ENCODE peak calls at places on chromosomes 11 and 22, in eight cellular contexts. One of them, this sample, is unnamed.

GRCh38 chr11:68338041-68338800 is 25.8 kb downstream of the LRP5 start:
- DNase-seq in HCT116: no peak
- DNase-seq in H1: no peak
- DNase-seq in endothelial cell of umbilical vein: no peak
- DNase-seq in SK-N-SH: no peak
- DNase-seq in K562: no peak
- DNase-seq in GM12878: no peak
- DNase-seq in HepG2: no peak
- DNase-seq in this sample: no peak

GRCh38 chr11:3159296-3160190 is 5.6 kb downstream of the OSBPL5 start:
- DNase-seq in HCT116: no peak
- DNase-seq in H1: no peak
- DNase-seq in endothelial cell of umbilical vein: no peak
- DNase-seq in SK-N-SH: no peak
- DNase-seq in K562: no peak
- DNase-seq in GM12878: no peak
- DNase-seq in HepG2: no peak
- DNase-seq in this sample: no peak

GRCh38 chr22:26751217-26751616 is 93.8 kb downstream of the MIAT start:
- DNase-seq in HCT116: no peak
- DNase-seq in H1: peak
- DNase-seq in endothelial cell of umbilical vein: peak
- DNase-seq in SK-N-SH: no peak
- DNase-seq in K562: no peak
- DNase-seq in GM12878: no peak
- DNase-seq in HepG2: no peak
- DNase-seq in this sample: no peak

GRCh38 chr22:47452184-47452583 is 689.7 kb downstream of the TBC1D22A start:
- DNase-seq in HCT116: peak
- DNase-seq in H1: no peak
- DNase-seq in endothelial cell of umbilical vein: no peak
- DNase-seq in SK-N-SH: peak
- DNase-seq in K562: peak
- DNase-seq in GM12878: no peak
- DNase-seq in HepG2: peak
- DNase-seq in this sample: no peak

GRCh38 chr11:29119691-29120328 is 897.0 kb downstream of the KCNA4 start:
- DNase-seq in HCT116: no peak
- DNase-seq in H1: no peak
- DNase-seq in endothelial cell of umbilical vein: peak
- DNase-seq in SK-N-SH: no peak
- DNase-seq in K562: no peak
- DNase-seq in GM12878: no peak
- DNase-seq in HepG2: no peak
- DNase-seq in this sample: no peak

GRCh38 chr11:83566948-83567347 is 280.8 kb upstream of the CCDC90B start:
- DNase-seq in HCT116: no peak
- DNase-seq in H1: no peak
- DNase-seq in endothelial cell of umbilical vein: no peak
- DNase-seq in SK-N-SH: no peak
- DNase-seq in K562: no peak
- DNase-seq in GM12878: no peak
- DNase-seq in HepG2: no peak
- DNase-seq in this sample: no peak

GRCh38 chr11:129275825-129276224 is 83.7 kb upstream of the ARHGAP32 start:
- DNase-seq in HCT116: no peak
- DNase-seq in H1: no peak
- DNase-seq in endothelial cell of umbilical vein: no peak
- DNase-seq in SK-N-SH: no peak
- DNase-seq in K562: no peak
- DNase-seq in GM12878: no peak
- DNase-seq in HepG2: no peak
- DNase-seq in this sample: no peak

GRCh38 chr22:26846645-26847044 is 189.3 kb downstream of the MIAT start:
- DNase-seq in HCT116: no peak
- DNase-seq in H1: peak
- DNase-seq in endothelial cell of umbilical vein: no peak
- DNase-seq in SK-N-SH: no peak
- DNase-seq in K562: no peak
- DNase-seq in GM12878: no peak
- DNase-seq in HepG2: no peak
- DNase-seq in this sample: no peak

GRCh38 chr11:40434941-40435340 is 1024.5 kb downstream of the LRRC4C start:
- DNase-seq in HCT116: no peak
- DNase-seq in H1: no peak
- DNase-seq in endothelial cell of umbilical vein: no peak
- DNase-seq in SK-N-SH: no peak
- DNase-seq in K562: no peak
- DNase-seq in GM12878: no peak
- DNase-seq in HepG2: no peak
- DNase-seq in this sample: no peak

GRCh38 chr11:114075891-114076441 is 16.5 kb downstream of the ZBTB16 start:
- DNase-seq in HCT116: peak
- DNase-seq in H1: peak
- DNase-seq in endothelial cell of umbilical vein: peak
- DNase-seq in SK-N-SH: peak
- DNase-seq in K562: peak
- DNase-seq in GM12878: no peak
- DNase-seq in HepG2: peak
- DNase-seq in this sample: no peak

GRCh38 chr22:25172153-25172552 is 27.5 kb upstream of the CRYBB3 start:
- DNase-seq in HCT116: peak
- DNase-seq in H1: no peak
- DNase-seq in endothelial cell of umbilical vein: peak
- DNase-seq in SK-N-SH: peak
- DNase-seq in K562: no peak
- DNase-seq in GM12878: no peak
- DNase-seq in HepG2: peak
- DNase-seq in this sample: no peak

GRCh38 chr11:99555506-99555905 is 534.8 kb downstream of the CNTN5 start:
- DNase-seq in HCT116: no peak
- DNase-seq in H1: no peak
- DNase-seq in endothelial cell of umbilical vein: no peak
- DNase-seq in SK-N-SH: no peak
- DNase-seq in K562: no peak
- DNase-seq in GM12878: no peak
- DNase-seq in HepG2: no peak
- DNase-seq in this sample: no peak

GRCh38 chr11:10418259-10418949 is 36.7 kb upstream of the AMPD3 start:
- DNase-seq in HCT116: no peak
- DNase-seq in H1: no peak
- DNase-seq in endothelial cell of umbilical vein: no peak
- DNase-seq in SK-N-SH: no peak
- DNase-seq in K562: no peak
- DNase-seq in GM12878: no peak
- DNase-seq in HepG2: no peak
- DNase-seq in this sample: no peak

GRCh38 chr11:74744277-74744676 is 4.4 kb upstream of the RNF169 start:
- DNase-seq in HCT116: no peak
- DNase-seq in H1: no peak
- DNase-seq in endothelial cell of umbilical vein: peak
- DNase-seq in SK-N-SH: no peak
- DNase-seq in K562: no peak
- DNase-seq in GM12878: no peak
- DNase-seq in HepG2: no peak
- DNase-seq in this sample: no peak

GRCh38 chr22:36435516-36436415 is 45.7 kb downstream of the TXN2 start:
- DNase-seq in HCT116: no peak
- DNase-seq in H1: peak
- DNase-seq in endothelial cell of umbilical vein: no peak
- DNase-seq in SK-N-SH: no peak
- DNase-seq in K562: no peak
- DNase-seq in GM12878: peak
- DNase-seq in HepG2: peak
- DNase-seq in this sample: no peak

GRCh38 chr11:3162410-3163240 is 2.5 kb downstream of the OSBPL5 start:
- DNase-seq in HCT116: no peak
- DNase-seq in H1: no peak
- DNase-seq in endothelial cell of umbilical vein: no peak
- DNase-seq in SK-N-SH: no peak
- DNase-seq in K562: no peak
- DNase-seq in GM12878: no peak
- DNase-seq in HepG2: no peak
- DNase-seq in this sample: no peak

DNA sequence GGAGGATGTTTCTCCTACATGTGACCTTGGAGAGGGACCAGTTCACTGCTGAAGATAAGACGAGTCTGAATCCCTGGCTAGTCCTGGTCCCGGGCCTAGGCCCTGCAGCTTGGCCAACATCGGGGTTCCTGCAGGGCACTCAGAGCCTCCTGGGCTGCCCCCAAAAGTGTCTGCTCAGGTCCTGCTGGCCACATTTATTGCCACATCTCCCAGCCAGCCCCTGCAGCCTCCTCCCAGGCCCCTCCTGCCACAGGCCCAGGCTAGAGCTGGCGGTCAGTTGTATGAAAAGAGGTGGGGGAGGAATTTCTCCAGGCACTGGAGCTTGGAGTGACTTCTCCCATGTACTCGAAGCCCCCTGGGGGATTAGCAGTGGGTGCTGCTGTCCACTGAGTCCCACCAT is 56.5 kb upstream of the PPARA start:
- DNase-seq in HCT116: no peak
- DNase-seq in H1: no peak
- DNase-seq in endothelial cell of umbilical vein: no peak
- DNase-seq in SK-N-SH: no peak
- DNase-seq in K562: no peak
- DNase-seq in GM12878: no peak
- DNase-seq in HepG2: no peak
- DNase-seq in this sample: no peak
- H3K9ac ChIP-seq in HCT116: no peak
- H3K9ac ChIP-seq in H1: no peak
- H3K9ac ChIP-seq in endothelial cell of umbilical vein: no peak
- H3K9ac ChIP-seq in SK-N-SH: peak
- H3K9ac ChIP-seq in K562: no peak
- H3K9ac ChIP-seq in GM12878: no peak
- H3K9ac ChIP-seq in HepG2: no peak
- H3K9ac ChIP-seq in this sample: no peak

GRCh38 chr11:76709756-76710155 is 39.2 kb upstream of the LRRC32 start:
- DNase-seq in HCT116: no peak
- DNase-seq in H1: no peak
- DNase-seq in endothelial cell of umbilical vein: no peak
- DNase-seq in SK-N-SH: no peak
- DNase-seq in K562: no peak
- DNase-seq in GM12878: no peak
- DNase-seq in HepG2: no peak
- DNase-seq in this sample: no peak

GRCh38 chr11:76712125-76712524 is 41.6 kb upstream of the LRRC32 start:
- DNase-seq in HCT116: no peak
- DNase-seq in H1: no peak
- DNase-seq in endothelial cell of umbilical vein: no peak
- DNase-seq in SK-N-SH: no peak
- DNase-seq in K562: no peak
- DNase-seq in GM12878: no peak
- DNase-seq in HepG2: no peak
- DNase-seq in this sample: no peak

GRCh38 chr11:76707293-76707825 is 36.8 kb upstream of the LRRC32 start:
- DNase-seq in HCT116: no peak
- DNase-seq in H1: no peak
- DNase-seq in endothelial cell of umbilical vein: no peak
- DNase-seq in SK-N-SH: no peak
- DNase-seq in K562: no peak
- DNase-seq in GM12878: no peak
- DNase-seq in HepG2: no peak
- DNase-seq in this sample: no peak

GRCh38 chr11:76706667-76707066 is 36.1 kb upstream of the LRRC32 start:
- DNase-seq in HCT116: no peak
- DNase-seq in H1: no peak
- DNase-seq in endothelial cell of umbilical vein: no peak
- DNase-seq in SK-N-SH: no peak
- DNase-seq in K562: no peak
- DNase-seq in GM12878: no peak
- DNase-seq in HepG2: no peak
- DNase-seq in this sample: no peak

GRCh38 chr11:76709259-76709658 is 38.7 kb upstream of the LRRC32 start:
- DNase-seq in HCT116: no peak
- DNase-seq in H1: no peak
- DNase-seq in endothelial cell of umbilical vein: no peak
- DNase-seq in SK-N-SH: no peak
- DNase-seq in K562: no peak
- DNase-seq in GM12878: no peak
- DNase-seq in HepG2: no peak
- DNase-seq in this sample: no peak
- H3K27ac ChIP-seq in HCT116: no peak
- H3K27ac ChIP-seq in H1: no peak
- H3K27ac ChIP-seq in endothelial cell of umbilical vein: no peak
- H3K27ac ChIP-seq in SK-N-SH: no peak
- H3K27ac ChIP-seq in K562: no peak
- H3K27ac ChIP-seq in GM12878: no peak
- H3K27ac ChIP-seq in HepG2: no peak
- H3K27ac ChIP-seq in this sample: no peak

GRCh38 chr11:65593518-65594414 is 1.8 kb downstream of the KCNK7 start:
- DNase-seq in HCT116: no peak
- DNase-seq in H1: no peak
- DNase-seq in endothelial cell of umbilical vein: peak
- DNase-seq in SK-N-SH: peak
- DNase-seq in K562: peak
- DNase-seq in GM12878: no peak
- DNase-seq in HepG2: no peak
- DNase-seq in this sample: no peak
- TF ChIP-seq POLR2AphosphoS5 in HCT116: no peak
- TF ChIP-seq POLR2AphosphoS5 in H1: no peak
- TF ChIP-seq POLR2AphosphoS5 in endothelial cell of umbilical vein: no peak
- TF ChIP-seq POLR2AphosphoS5 in SK-N-SH: no peak
- TF ChIP-seq POLR2AphosphoS5 in K562: no peak
- TF ChIP-seq POLR2AphosphoS5 in GM12878: no peak
- TF ChIP-seq POLR2AphosphoS5 in HepG2: no peak
- TF ChIP-seq POLR2AphosphoS5 in this sample: no peak

GRCh38 chr11:110362916-110363574 is 66.6 kb upstream of the RDX start:
- DNase-seq in HCT116: peak
- DNase-seq in H1: no peak
- DNase-seq in endothelial cell of umbilical vein: peak
- DNase-seq in SK-N-SH: no peak
- DNase-seq in K562: no peak
- DNase-seq in GM12878: no peak
- DNase-seq in HepG2: peak
- DNase-seq in this sample: no peak
- H3K9ac ChIP-seq in HCT116: peak
- H3K9ac ChIP-seq in H1: no peak
- H3K9ac ChIP-seq in endothelial cell of umbilical vein: peak
- H3K9ac ChIP-seq in SK-N-SH: no peak
- H3K9ac ChIP-seq in K562: no peak
- H3K9ac ChIP-seq in GM12878: peak
- H3K9ac ChIP-seq in HepG2: peak
- H3K9ac ChIP-seq in this sample: peak

GRCh38 chr11:7573193-7573557 is 59.4 kb downstream of the PPFIBP2 start:
- DNase-seq in HCT116: no peak
- DNase-seq in H1: no peak
- DNase-seq in endothelial cell of umbilical vein: no peak
- DNase-seq in SK-N-SH: no peak
- DNase-seq in K562: no peak
- DNase-seq in GM12878: no peak
- DNase-seq in HepG2: no peak
- DNase-seq in this sample: no peak
- H3K27ac ChIP-seq in HCT116: no peak
- H3K27ac ChIP-seq in H1: no peak
- H3K27ac ChIP-seq in endothelial cell of umbilical vein: no peak
- H3K27ac ChIP-seq in SK-N-SH: no peak
- H3K27ac ChIP-seq in K562: no peak
- H3K27ac ChIP-seq in GM12878: no peak
- H3K27ac ChIP-seq in HepG2: peak
- H3K27ac ChIP-seq in this sample: no peak